ENCODE peak calls at places on chromosomes 4 and X, in four cellular contexts. C is heart right ventricle, Y is breast epithelium, T is IMR-90. O is an unnamed sample. For H3K4me1, the result is how much of the 10 kb centered on the place peaks cover.

GRCh38 chr4:16055454-16055853 is 28.4 kb downstream of the PROM1 start:
- DNase-seq in Y (no peak), T (no peak), C (no peak), O (no peak)

GRCh38 chrX:84078991-84079390 is 109.0 kb downstream of the RPS6KA6 start:
- DNase-seq in C (no peak), T (no peak), Y (no peak), O (no peak)

GRCh38 chrX:9611436-9612145 is 146.7 kb downstream of the TBL1X start:
- DNase-seq in Y (no peak), C (no peak), T (no peak), O (no peak)

GRCh38 chr4:98955229-98955628 is 26.3 kb upstream of the EIF4E start:
- DNase-seq in C (no peak), Y (no peak), T (no peak), O (no peak)

GRCh38 chr4:31328921-31329320 is 608.8 kb downstream of the PCDH7 start:
- DNase-seq in Y (no peak), C (no peak), T (no peak), O (no peak)

GRCh38 chr4:159175165-159175988 is 72.5 kb downstream of the RAPGEF2 start:
- DNase-seq in Y (peak), T (peak), C (peak), O (peak)

GRCh38 chrX:13747836-13748235 is 13.3 kb downstream of the OFD1 start:
- DNase-seq in T (peak), C (no peak), Y (no peak), O (no peak)

GRCh38 chr4:40058121-40058520 is 1.5 kb downstream of the N4BP2 start:
- DNase-seq in C (no peak), Y (no peak), T (no peak), O (no peak)

GRCh38 chr4:31086771-31087330 is 366.7 kb downstream of the PCDH7 start:
- DNase-seq in Y (no peak), T (no peak), C (no peak), O (no peak)

GRCh38 chr4:140233811-140234696 is 80.1 kb upstream of the MAML3 start:
- DNase-seq in Y (no peak), T (peak), C (no peak), O (no peak)

GRCh38 chr4:101953949-101954348 is 163.4 kb downstream of the BANK1 start:
- DNase-seq in Y (no peak), T (peak), C (no peak), O (no peak)

GRCh38 chr4:152257601-152258066 is 278.3 kb downstream of the FBXW7 start:
- DNase-seq in Y (no peak), T (peak), C (no peak), O (no peak)

GRCh38 chrX:29841750-29842149 is 373.6 kb upstream of the MAGEB2 start:
- DNase-seq in T (peak), Y (no peak), C (no peak), O (no peak)

GRCh38 chr4:24070117-24070516 is 180.3 kb upstream of the PPARGC1A start:
- DNase-seq in C (no peak), T (peak), Y (no peak), O (no peak)

GRCh38 chrX:65635371-65635770 is 32.1 kb upstream of the MSN start:
- DNase-seq in C (no peak), T (no peak), Y (no peak), O (no peak)

GRCh38 chr4:185932491-185932890 is 120.5 kb upstream of the SORBS2 start:
- DNase-seq in C (no peak), T (no peak), Y (no peak), O (no peak)

GRCh38 chr4:110119347-110119746 is 79.1 kb downstream of the ELOVL6 start:
- DNase-seq in T (no peak), Y (peak), C (no peak), O (no peak)

GRCh38 chr4:139330283-139330682 is 28.0 kb upstream of the NDUFC1 start:
- DNase-seq in Y (no peak), T (no peak), C (no peak), O (no peak)

GRCh38 chrX:6778547-6779231 is 243.8 kb upstream of the VCX3A start:
- DNase-seq in Y (no peak), C (no peak), T (no peak), O (no peak)

GRCh38 chrX:154815274-154815818 is 10.1 kb upstream of the MPP1 start:
- DNase-seq in T (peak), C (no peak), Y (no peak), O (no peak)

GRCh38 chr4:107279729-107280128 is 243.6 kb upstream of the DKK2 start:
- DNase-seq in C (no peak), T (peak), Y (no peak), O (no peak)

DNA sequence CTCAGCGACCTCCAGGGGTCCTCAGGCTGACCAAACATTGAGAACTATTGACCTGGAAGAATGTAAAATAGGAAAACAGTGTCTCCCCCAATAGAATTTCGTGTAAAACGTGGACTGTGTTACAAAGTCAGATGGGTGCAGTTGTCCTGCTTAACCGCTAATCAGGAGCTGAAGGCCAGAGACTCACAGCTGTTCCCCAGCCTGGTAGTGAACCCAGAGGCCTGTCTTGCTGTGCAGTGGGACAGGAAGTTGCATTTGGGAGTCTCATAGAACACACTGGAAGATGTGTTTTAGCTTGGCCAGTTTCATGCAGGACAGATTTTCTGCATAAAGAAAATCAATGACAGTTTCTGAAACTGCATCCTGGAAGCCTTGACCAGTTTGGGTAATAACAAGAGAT is 151.5 kb downstream of the PTTG2 start:
- DNase-seq in Y (no peak), C (no peak), T (no peak), O (no peak)
- H3K4me1 ChIP-seq in Y (under half), C (under half), T (under half), O (under half)

DNA sequence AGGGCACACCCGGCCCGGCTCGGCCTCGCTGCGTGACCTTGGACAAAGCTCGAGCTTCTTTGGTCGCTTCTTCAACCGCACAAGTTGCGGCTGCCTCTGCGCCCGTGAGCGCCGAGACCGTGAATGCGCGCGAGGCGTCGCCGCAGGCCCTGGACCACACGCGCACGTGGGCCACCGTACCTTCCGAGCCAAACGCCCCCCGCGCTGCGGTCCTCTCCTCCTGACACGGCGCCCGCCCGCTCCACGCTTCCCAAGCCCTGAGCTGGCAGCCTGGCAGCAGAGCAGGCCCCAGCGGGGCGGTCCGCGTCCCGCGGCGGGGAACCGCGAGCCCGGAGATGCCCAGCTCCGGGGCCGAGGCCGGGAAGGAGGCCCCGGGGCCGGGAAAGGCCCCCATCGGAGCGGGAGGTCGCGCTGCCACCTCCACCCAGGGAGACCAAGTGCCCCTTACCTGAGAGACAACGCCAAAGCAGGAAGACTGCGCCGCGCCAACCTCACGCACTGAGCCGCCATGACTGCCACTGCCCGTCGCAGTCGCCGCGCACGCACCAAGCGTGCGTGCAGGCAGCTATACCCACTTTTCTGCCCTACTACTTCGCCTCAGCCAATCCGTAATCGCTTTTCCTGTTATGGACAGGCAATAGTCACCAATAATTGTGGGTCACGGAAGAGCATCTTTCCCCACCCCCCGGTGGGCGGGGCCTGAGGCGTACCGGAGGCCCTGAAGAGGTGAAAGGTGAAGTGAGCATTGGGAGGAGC is at the start of gene GRPEL1:
- DNase-seq in Y (peak), T (peak), C (peak), O (peak)
- TF ChIP-seq CTCF in Y (no peak), T (no peak), C (peak), O (no peak)

GRCh38 chr4:128571747-128572146 is 237.8 kb upstream of the JADE1 start:
- DNase-seq in T (peak), Y (peak), C (no peak), O (no peak)

GRCh38 chr4:128572778-128573241 is 236.7 kb upstream of the JADE1 start:
- DNase-seq in C (no peak), Y (no peak), T (no peak), O (no peak)

GRCh38 chr4:128570380-128570779 is 239.1 kb upstream of the JADE1 start:
- DNase-seq in T (peak), C (no peak), Y (no peak), O (peak)

GRCh38 chr4:128574706-128575105 is 234.8 kb upstream of the JADE1 start:
- DNase-seq in C (peak), Y (peak), T (peak), O (peak)

DNA sequence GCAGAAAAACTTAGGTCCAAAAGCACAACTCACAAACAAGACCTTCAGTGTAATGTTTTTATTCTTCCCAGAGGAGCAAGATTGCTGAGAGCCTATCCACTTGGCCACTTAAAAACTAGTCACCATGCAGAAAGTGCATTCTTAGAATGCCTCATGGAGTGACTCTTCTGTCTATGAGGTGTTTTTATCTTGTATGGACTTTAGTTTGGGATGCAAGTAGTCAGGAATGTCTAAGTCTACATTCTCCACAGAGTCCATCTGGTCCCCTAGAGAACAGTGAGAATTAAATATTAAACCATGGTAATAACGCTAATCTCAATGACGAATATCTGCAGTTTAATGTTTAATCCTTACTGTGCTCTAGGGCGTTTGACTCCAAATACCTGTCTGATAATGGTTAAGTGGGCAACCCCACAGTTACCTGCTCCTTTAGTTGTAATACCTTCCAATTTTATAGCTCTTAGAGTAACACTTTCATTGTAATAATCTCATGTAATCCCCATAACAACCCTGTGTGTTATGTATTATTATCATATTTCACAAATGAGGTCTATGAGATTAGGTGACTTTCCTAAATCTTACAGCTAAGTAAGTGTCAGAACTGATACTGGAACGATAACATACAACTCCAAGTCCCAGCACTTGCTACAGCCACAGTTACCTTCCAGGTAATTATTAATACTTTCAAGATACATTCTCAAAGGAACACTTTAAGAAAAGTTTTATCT is 235.6 kb upstream of the JADE1 start:
- DNase-seq in T (peak), C (no peak), Y (no peak), O (no peak)
- H3K4me1 ChIP-seq in T (under half), C (under half), Y (under half), O (under half)

GRCh38 chr4:150215601-150216000 is 137.4 kb downstream of the DCLK2 start:
- DNase-seq in C (no peak), T (no peak), Y (no peak), O (no peak)

GRCh38 chr4:150217804-150218203 is 139.6 kb downstream of the DCLK2 start:
- DNase-seq in T (no peak), C (peak), Y (no peak), O (no peak)

GRCh38 chr4:150218447-150218846 is 140.2 kb downstream of the DCLK2 start:
- DNase-seq in Y (no peak), T (no peak), C (no peak), O (no peak)

GRCh38 chr4:150216725-150217124 is 138.5 kb downstream of the DCLK2 start:
- DNase-seq in T (no peak), C (no peak), Y (no peak), O (no peak)

GRCh38 chr4:150217192-150217591 is 138.9 kb downstream of the DCLK2 start:
- DNase-seq in T (peak), C (no peak), Y (no peak), O (no peak)
- TF ChIP-seq CTCF in T (peak), C (peak), Y (no peak), O (no peak)

GRCh38 chr4:143402776-143403550 is 66.3 kb downstream of the GAB1 start:
- DNase-seq in Y (no peak), C (no peak), T (no peak), O (no peak)

GRCh38 chr4:143404555-143404954 is 67.9 kb downstream of the GAB1 start:
- DNase-seq in Y (no peak), C (no peak), T (no peak), O (no peak)

GRCh38 chr4:143405197-143405730 is 68.6 kb downstream of the GAB1 start:
- DNase-seq in T (no peak), Y (no peak), C (no peak), O (no peak)

GRCh38 chr4:143406523-143406922 is 69.8 kb downstream of the GAB1 start:
- DNase-seq in C (peak), Y (peak), T (no peak), O (peak)

GRCh38 chr4:143403551-143403816 is 66.8 kb downstream of the GAB1 start:
- DNase-seq in T (no peak), Y (no peak), C (no peak), O (no peak)
- H3K4me1 ChIP-seq in T (under half), Y (under half), C (half or more), O (under half)

GRCh38 chrX:46649421-46650260 is 76.1 kb downstream of the CHST7 start:
- DNase-seq in C (peak), Y (peak), T (peak), O (no peak)

GRCh38 chrX:46648660-46649059 is 75.1 kb downstream of the CHST7 start:
- DNase-seq in T (no peak), C (no peak), Y (no peak), O (no peak)

DNA sequence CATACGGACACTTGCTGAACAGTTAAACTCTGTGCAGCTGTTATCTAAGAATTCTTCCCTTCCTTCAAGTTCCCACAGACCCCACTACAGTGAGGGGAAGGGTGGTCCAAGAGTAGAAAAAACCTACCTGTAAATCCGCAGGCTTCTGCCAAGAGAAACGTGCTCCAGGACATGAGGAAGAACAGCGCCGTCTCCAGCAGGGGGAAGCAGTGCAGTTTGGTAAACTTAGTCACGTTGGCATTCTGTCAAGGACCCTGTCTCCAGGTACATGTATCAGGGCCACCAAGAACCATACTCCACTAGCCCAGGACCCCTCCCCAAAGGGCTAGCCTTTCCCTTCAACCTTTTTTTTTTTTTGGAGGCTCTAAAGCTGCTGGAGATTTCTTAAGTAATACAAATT is 79.9 kb downstream of the CHST7 start:
- DNase-seq in Y (no peak), C (no peak), T (peak), O (no peak)
- TF ChIP-seq CTCF in Y (no peak), C (no peak), T (no peak), O (no peak)

GRCh38 chr4:169250796-169251195 is 20.0 kb downstream of the SH3RF1 start:
- DNase-seq in Y (no peak), T (no peak), C (no peak), O (no peak)

GRCh38 chr4:169251291-169252235 is 19.2 kb downstream of the SH3RF1 start:
- DNase-seq in C (no peak), Y (no peak), T (no peak), O (no peak)

GRCh38 chr4:169246957-169247396 is 23.8 kb downstream of the SH3RF1 start:
- DNase-seq in Y (no peak), C (no peak), T (no peak), O (no peak)

GRCh38 chr4:169249214-169249973 is 21.4 kb downstream of the SH3RF1 start:
- DNase-seq in C (no peak), Y (no peak), T (peak), O (no peak)

GRCh38 chr4:169248645-169249044 is 22.1 kb downstream of the SH3RF1 start:
- DNase-seq in Y (no peak), T (no peak), C (no peak), O (peak)
- H3K4me1 ChIP-seq in Y (under half), T (under half), C (half or more), O (under half)

GRCh38 chrX:109270580-109271484 is 211.1 kb downstream of the GUCY2F start:
- DNase-seq in Y (peak), C (no peak), T (no peak), O (no peak)

GRCh38 chrX:109274806-109275205 is 207.1 kb downstream of the GUCY2F start:
- DNase-seq in Y (no peak), C (no peak), T (no peak), O (no peak)
- TF ChIP-seq CTCF in Y (no peak), C (no peak), T (no peak), O (no peak)